ENCODE peak calls at places on chromosome 22, in six cellular contexts. R is HCT116, M is IMR-90, X is transverse colon, V is Peyer's patch, I is right lobe of liver. E is an unnamed sample.

GRCh38 chr22:38831166-38831945 is 12.5 kb downstream of the NPTXR start:
- DNase-seq in R (no peak), M (peak; percentile 60), X (no peak), V (no peak), I (no peak), E (no peak)

GRCh38 chr22:18001040-18001893 is 23.1 kb downstream of the MICAL3 start:
- DNase-seq in R (peak; percentile 99), M (peak; percentile 99), X (peak; percentile 92), V (peak; percentile 82), I (peak; percentile 93), E (peak; percentile 91)

GRCh38 chr22:47918936-47919505 is 1156.6 kb downstream of the TBC1D22A start:
- DNase-seq in R (no peak), M (no peak), X (no peak), V (no peak), I (no peak), E (no peak)

GRCh38 chr22:43890901-43891331 is 897 bp downstream of the PNPLA5 start:
- DNase-seq in R (no peak), M (peak; percentile 33), X (no peak), V (no peak), I (no peak), E (no peak)

GRCh38 chr22:43901976-43902643 is 10.3 kb upstream of the PNPLA5 start:
- DNase-seq in R (no peak), M (peak; percentile 97), X (no peak), V (no peak), I (no peak), E (no peak)

GRCh38 chr22:17199131-17199731 is 20.0 kb downstream of the ADA2 start:
- DNase-seq in R (no peak), M (peak; percentile 16), X (no peak), V (no peak), I (no peak), E (peak; percentile 64)

GRCh38 chr22:46881373-46882118 is 119.1 kb downstream of the TBC1D22A start:
- DNase-seq in R (no peak), M (peak; percentile 73), X (no peak), V (no peak), I (no peak), E (no peak)

GRCh38 chr22:25488244-25489020 is 76.0 kb upstream of the GRK3 start:
- DNase-seq in R (peak; percentile 79), M (peak; percentile 91), X (peak; percentile 41), V (no peak), I (peak; percentile 65), E (peak; percentile 83)

GRCh38 chr22:22753526-22754267 is 109.3 kb downstream of the GGTLC2 start:
- DNase-seq in R (peak; percentile 47), M (peak; percentile 21), X (peak; percentile 79), V (peak; percentile 79), I (peak; percentile 71), E (peak; percentile 39)

GRCh38 chr22:22558972-22559603 is at the start of gene PRAME:
- DNase-seq in R (peak; percentile 80), M (peak; percentile 13), X (peak; percentile 72), V (peak; percentile 75), I (peak; percentile 49), E (peak; percentile 46)

GRCh38 chr22:21445437-21446127 is 21.6 kb upstream of the TMEM191C start:
- DNase-seq in R (no peak), M (no peak), X (no peak), V (no peak), I (peak; percentile 40), E (no peak)

GRCh38 chr22:47006433-47006832 is 244.0 kb downstream of the TBC1D22A start:
- DNase-seq in R (no peak), M (no peak), X (no peak), V (no peak), I (no peak), E (no peak)

GRCh38 chr22:28600546-28601143 is 79.0 kb downstream of the TTC28 start:
- DNase-seq in R (peak; percentile 24), M (peak; percentile 72), X (no peak), V (no peak), I (no peak), E (no peak)

GRCh38 chr22:35306350-35306967 is 6.8 kb downstream of the TOM1 start:
- DNase-seq in R (no peak), M (no peak), X (no peak), V (no peak), I (no peak), E (no peak)

GRCh38 chr22:19679476-19680099 is 34.7 kb upstream of the SEPTIN5 start:
- DNase-seq in R (no peak), M (no peak), X (peak; percentile 27), V (no peak), I (no peak), E (peak; percentile 60)

GRCh38 chr22:43847376-43848289 is 14.7 kb downstream of the SULT4A1 start:
- DNase-seq in R (no peak), M (no peak), X (no peak), V (no peak), I (no peak), E (no peak)

GRCh38 chr22:45743687-45744086 is 72.1 kb downstream of the ATXN10 start:
- DNase-seq in R (no peak), M (no peak), X (no peak), V (no peak), I (no peak), E (no peak)

GRCh38 chr22:45740236-45740635 is 68.6 kb downstream of the ATXN10 start:
- DNase-seq in R (no peak), M (peak; percentile 35), X (no peak), V (no peak), I (no peak), E (no peak)

GRCh38 chr22:45742866-45743450 is 71.3 kb downstream of the ATXN10 start:
- DNase-seq in R (no peak), M (peak; percentile 65), X (no peak), V (no peak), I (peak; percentile 86), E (no peak)

DNA sequence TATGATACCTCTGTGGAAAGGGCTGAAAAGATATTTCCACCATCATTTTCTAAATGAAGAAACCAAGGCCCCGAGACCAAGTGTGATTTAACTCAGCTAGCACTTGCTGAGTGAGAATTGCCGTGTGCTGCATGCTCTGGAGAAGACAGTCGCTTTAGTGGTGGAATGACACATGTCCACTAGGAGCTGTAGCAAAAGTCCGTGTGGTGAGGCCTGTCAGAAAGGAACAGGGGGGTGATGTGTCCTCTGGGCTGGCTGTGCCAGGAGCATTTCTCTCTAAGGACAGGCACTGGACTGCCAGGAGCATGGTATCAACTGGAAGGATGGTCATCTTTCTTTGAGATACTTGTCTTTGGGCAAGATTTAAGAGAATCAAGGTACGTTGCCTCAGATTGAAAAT is 72.8 kb downstream of the ATXN10 start:
- DNase-seq in R (no peak), M (no peak), X (no peak), V (no peak), I (no peak), E (no peak)
- H3K36me3 ChIP-seq in R (peaks cover 12% of the 10 kb centered on the region), M (peaks cover 27% of the 10 kb centered on the region), X (no peaks in the 10 kb centered on the region), V (no peaks in the 10 kb centered on the region), I (peaks cover 10% of the 10 kb centered on the region), E (peaks cover 11% of the 10 kb centered on the region)

GRCh38 chr22:42280140-42280539 is 9.7 kb upstream of the TCF20 start:
- DNase-seq in R (no peak), M (no peak), X (no peak), V (no peak), I (no peak), E (no peak)

GRCh38 chr22:42281284-42281683 is 10.8 kb upstream of the TCF20 start:
- DNase-seq in R (no peak), M (no peak), X (no peak), V (no peak), I (no peak), E (peak; percentile 6)

GRCh38 chr22:42279425-42280020 is 9.1 kb upstream of the TCF20 start:
- DNase-seq in R (no peak), M (no peak), X (no peak), V (no peak), I (no peak), E (no peak)

GRCh38 chr22:42281706-42282251 is 11.3 kb upstream of the TCF20 start:
- DNase-seq in R (no peak), M (no peak), X (no peak), V (no peak), I (no peak), E (no peak)

DNA sequence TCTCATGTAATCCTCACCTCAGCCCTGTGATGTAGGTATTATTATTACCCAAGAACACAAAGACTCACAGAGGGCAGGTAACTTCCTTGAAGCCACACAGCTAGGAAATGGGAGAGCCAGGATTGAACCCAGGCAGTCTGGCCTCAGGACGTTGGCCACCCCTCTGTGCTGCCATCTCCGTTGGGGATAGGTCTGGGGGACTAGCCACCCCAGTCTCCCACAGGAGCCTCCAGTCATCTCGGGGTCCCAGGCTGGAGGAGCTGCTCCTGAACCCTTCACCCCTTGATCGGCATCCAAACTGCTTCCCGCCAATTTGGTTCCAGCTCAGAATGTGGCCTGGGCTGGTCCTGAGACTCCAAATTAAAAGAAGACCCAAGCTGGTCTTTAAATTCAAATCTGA is 10.4 kb upstream of the TCF20 start:
- DNase-seq in R (no peak), M (no peak), X (no peak), V (no peak), I (no peak), E (no peak)
- H3K27me3 ChIP-seq in R (no peaks in the 10 kb centered on the region), M (peaks cover 40% of the 10 kb centered on the region), X (peaks cover 20% of the 10 kb centered on the region), V (no peaks in the 10 kb centered on the region), I (peaks cover 4% of the 10 kb centered on the region), E (peaks cover 17% of the 10 kb centered on the region)

DNA sequence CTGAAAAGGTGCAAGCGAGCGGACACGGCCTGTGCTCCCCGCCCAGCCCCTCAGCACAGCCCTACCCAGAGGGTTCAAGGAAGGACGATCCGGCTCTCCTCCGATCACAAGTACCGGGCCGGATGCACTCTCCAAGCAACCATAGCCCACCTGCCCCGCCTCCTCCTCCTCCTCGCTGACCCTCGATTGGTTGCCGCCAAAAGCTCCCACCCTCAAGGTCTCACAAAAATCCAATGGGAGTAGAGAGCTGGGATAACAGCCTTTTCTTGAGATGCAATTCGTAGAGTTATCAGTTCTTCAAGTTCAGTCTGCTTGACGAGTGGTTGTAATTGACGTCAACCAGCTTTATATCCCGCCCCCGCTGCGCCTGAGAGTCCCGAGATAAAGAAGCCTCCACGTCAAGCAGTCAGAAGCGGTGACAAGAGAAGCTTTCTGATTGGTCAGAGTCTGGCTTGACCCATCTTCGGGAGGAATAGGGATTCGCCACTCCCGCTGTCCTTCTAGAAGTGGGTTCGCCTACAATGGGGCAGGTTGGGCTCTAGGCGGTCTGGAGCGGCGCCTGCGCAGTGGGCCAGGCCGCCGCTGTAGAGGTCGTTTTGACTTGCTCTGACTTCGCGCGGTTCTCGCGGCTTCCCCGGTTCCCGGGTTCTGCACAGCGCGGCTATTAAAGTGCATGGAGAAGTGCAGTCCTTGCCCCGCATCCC is at the start of gene IFT27:
- DNase-seq in R (peak; percentile 100), M (peak; percentile 100), X (peak; percentile 99), V (peak; percentile 99), I (peak; percentile 100), E (peak; percentile 99)
- TF ChIP-seq POLR2A in R (peak; percentile 63), M (peak; percentile 46), X (peak; percentile 54), V (no peak), I (peak; percentile 22), E (no peak)

GRCh38 chr22:41382098-41382578 is 396 bp downstream of the TEF start:
- DNase-seq in R (no peak), M (no peak), X (peak; percentile 74), V (peak; percentile 62), I (peak; percentile 85), E (peak; percentile 81)

GRCh38 chr22:41382610-41383009 is 868 bp downstream of the TEF start:
- DNase-seq in R (no peak), M (no peak), X (no peak), V (no peak), I (no peak), E (peak; percentile 32)

GRCh38 chr22:41380993-41381328 is 781 bp upstream of the TEF start:
- DNase-seq in R (peak; percentile 67), M (peak; percentile 94), X (peak; percentile 74), V (peak; percentile 31), I (no peak), E (peak; percentile 87)

GRCh38 chr22:41381329-41382097 is at the start of gene TEF:
- DNase-seq in R (peak; percentile 95), M (peak; percentile 98), X (peak; percentile 99), V (peak; percentile 99), I (peak; percentile 99), E (peak; percentile 99)

GRCh38 chr22:41383085-41383484 is 1.3 kb downstream of the TEF start:
- DNase-seq in R (no peak), M (no peak), X (no peak), V (no peak), I (no peak), E (no peak)
- H3K36me3 ChIP-seq in R (peaks cover 4% of the 10 kb centered on the region), M (peaks cover 7% of the 10 kb centered on the region), X (no peaks in the 10 kb centered on the region), V (no peaks in the 10 kb centered on the region), I (peaks cover 12% of the 10 kb centered on the region), E (peaks cover 14% of the 10 kb centered on the region)